ENCODE peak calls at places on chromosomes 1 and 21, in five cellular contexts. V, B, Y, U and R are unnamed samples.

GRCh38 chr1:37437058-37437457 is 37.3 kb upstream of the ZC3H12A start:
- DNase-seq in B (no peak), U (no peak), Y (no peak), V (no peak), R (no peak)

GRCh38 chr1:176058686-176059085 is 148.4 kb downstream of the COP1 start:
- DNase-seq in U (no peak), V (no peak), B (no peak), Y (no peak), R (no peak)

GRCh38 chr21:32306021-32306780 is 7.5 kb downstream of the MRAP start:
- DNase-seq in B (no peak), U (no peak), V (no peak), Y (peak; percentile 28), R (no peak)

GRCh38 chr21:43779660-43780059 is 3.6 kb upstream of the CSTB start:
- DNase-seq in U (no peak), V (no peak), Y (no peak), B (no peak), R (no peak)

GRCh38 chr1:29963946-29964345 is 727.6 kb downstream of the PTPRU start:
- DNase-seq in B (no peak), V (no peak), Y (no peak), U (no peak), R (no peak)

GRCh38 chr1:21077085-21077484 is 99.6 kb downstream of the EIF4G3 start:
- DNase-seq in V (no peak), U (no peak), Y (no peak), B (no peak), R (no peak)

GRCh38 chr1:228798047-228798446 is 62.8 kb downstream of the RHOU start:
- DNase-seq in B (no peak), Y (no peak), U (no peak), V (no peak), R (no peak)

GRCh38 chr1:198529414-198529813 is 11.1 kb downstream of the ATP6V1G3 start:
- DNase-seq in B (no peak), Y (no peak), V (peak; percentile 76), U (no peak), R (no peak)

GRCh38 chr1:25469177-25469576 is 38.5 kb downstream of the MACO1 start:
- DNase-seq in B (peak; percentile 9), Y (no peak), V (no peak), U (no peak), R (no peak)

GRCh38 chr1:44545961-44546360 is 128.3 kb downstream of the TMEM53 start:
- DNase-seq in U (no peak), Y (no peak), B (no peak), V (no peak), R (no peak)

GRCh38 chr1:75092141-75092540 is 42.0 kb upstream of the LHX8 start:
- DNase-seq in V (no peak), Y (no peak), U (no peak), B (no peak), R (no peak)

GRCh38 chr1:208183977-208184901 is 59.9 kb downstream of the PLXNA2 start:
- DNase-seq in Y (peak; percentile 87), U (no peak), V (peak; percentile 97), B (peak; percentile 85), R (no peak)

GRCh38 chr1:34378968-34379729 is 202.4 kb downstream of the C1orf94 start:
- DNase-seq in Y (no peak), U (no peak), V (no peak), B (peak; percentile 52), R (no peak)

GRCh38 chr21:28959367-28960099 is 33.1 kb downstream of the LTN1 start:
- DNase-seq in Y (no peak), B (peak; percentile 8), U (no peak), V (peak; percentile 34), R (no peak)